ENCODE peak calls at places on chromosomes 6 and 20, in eight cellular contexts. D is GM20000, G is ovary, H is BJ, L is GM10248, U is hepatocyte, W is epithelial cell of esophagus, K is pancreas. C is an unnamed sample.

GRCh38 chr6:84074988-84075781 is 41.6 kb downstream of the MRAP2 start:
- DNase-seq in D (no peak), G (no peak), H (no peak), L (no peak), U (peak), W (peak), K (no peak), C (peak)

GRCh38 chr20:63745961-63746765 is 6.6 kb downstream of the SLC2A4RG start:
- DNase-seq in D (peak), G (peak), H (no peak), L (peak), U (peak), W (no peak), K (no peak), C (no peak)

GRCh38 chr20:45506927-45507820 is 8.2 kb downstream of the SPINT3 start:
- DNase-seq in D (no peak), G (no peak), H (no peak), L (no peak), U (no peak), W (peak), K (no peak), C (no peak)

GRCh38 chr6:50821431-50822077 is 2.9 kb downstream of the TFAP2B start:
- DNase-seq in D (no peak), G (no peak), H (no peak), L (no peak), U (no peak), W (no peak), K (no peak), C (no peak)

GRCh38 chr6:148848915-148849314 is 102.1 kb downstream of the UST start:
- DNase-seq in D (no peak), G (no peak), H (no peak), L (no peak), U (no peak), W (no peak), K (no peak), C (no peak)

GRCh38 chr20:13286052-13286451 is 65.0 kb downstream of the ISM1 start:
- DNase-seq in D (no peak), G (no peak), H (no peak), L (no peak), U (no peak), W (peak), K (no peak), C (no peak)

GRCh38 chr6:128519931-128520435 is 416 bp downstream of the PTPRK start:
- DNase-seq in D (peak), G (peak), H (no peak), L (peak), U (no peak), W (peak), K (no peak), C (no peak)

GRCh38 chr6:10384333-10384718 is 30.5 kb downstream of the TFAP2A start:
- DNase-seq in D (no peak), G (no peak), H (no peak), L (no peak), U (no peak), W (no peak), K (no peak), C (no peak)

GRCh38 chr6:36904851-36905393 is 19.2 kb downstream of the C6orf89 start:
- DNase-seq in D (no peak), G (no peak), H (no peak), L (no peak), U (no peak), W (no peak), K (no peak), C (no peak)

GRCh38 chr6:80186082-80186481 is 79.6 kb downstream of the BCKDHB start:
- DNase-seq in D (no peak), G (no peak), H (no peak), L (no peak), U (no peak), W (peak), K (no peak), C (no peak)

GRCh38 chr20:61954276-61955021 is 111.2 kb downstream of the TAF4 start:
- DNase-seq in D (no peak), G (peak), H (no peak), L (no peak), U (no peak), W (no peak), K (no peak), C (no peak)

GRCh38 chr6:63307581-63308246 is 12.1 kb downstream of the LGSN start:
- DNase-seq in D (peak), G (no peak), H (no peak), L (peak), U (peak), W (peak), K (no peak), C (peak)

GRCh38 chr6:157268835-157269234 is 54.5 kb downstream of the TMEM242 start:
- DNase-seq in D (no peak), G (peak), H (no peak), L (no peak), U (no peak), W (no peak), K (no peak), C (peak)

GRCh38 chr20:5024982-5025381 is 23.7 kb upstream of the SLC23A2 start:
- DNase-seq in D (no peak), G (no peak), H (no peak), L (no peak), U (no peak), W (no peak), K (no peak), C (no peak)

GRCh38 chr20:25532971-25533391 is 52.4 kb downstream of the NINL start:
- DNase-seq in D (no peak), G (no peak), H (no peak), L (no peak), U (no peak), W (no peak), K (no peak), C (peak)

GRCh38 chr6:169213814-169214520 is 39.7 kb downstream of the THBS2 start:
- DNase-seq in D (no peak), G (peak), H (no peak), L (no peak), U (no peak), W (no peak), K (no peak), C (no peak)

GRCh38 chr20:2817891-2818595 is 1.9 kb downstream of the TMEM239 start:
- DNase-seq in D (no peak), G (peak), H (no peak), L (no peak), U (no peak), W (no peak), K (no peak), C (peak)

GRCh38 chr6:106685833-106686232 is 56.5 kb downstream of the QRSL1 start:
- DNase-seq in D (no peak), G (no peak), H (no peak), L (no peak), U (no peak), W (peak), K (no peak), C (no peak)

GRCh38 chr6:96196633-96197032 is 180.9 kb downstream of the FUT9 start:
- DNase-seq in D (no peak), G (no peak), H (no peak), L (no peak), U (no peak), W (peak), K (no peak), C (no peak)

GRCh38 chr20:24866742-24867141 is 82.3 kb upstream of the CST7 start:
- DNase-seq in D (no peak), G (no peak), H (no peak), L (no peak), U (no peak), W (no peak), K (no peak), C (no peak)

GRCh38 chr6:75204222-75204958 is 1.5 kb downstream of the COL12A1 start:
- DNase-seq in D (peak), G (peak), H (peak), L (peak), U (peak), W (peak), K (peak), C (peak)

GRCh38 chr6:90216081-90216977 is 80.3 kb downstream of the BACH2 start:
- DNase-seq in D (peak), G (no peak), H (no peak), L (no peak), U (peak), W (no peak), K (no peak), C (peak)

GRCh38 chr20:732727-733126 is 35.6 kb downstream of the SLC52A3 start:
- DNase-seq in D (no peak), G (no peak), H (no peak), L (no peak), U (no peak), W (no peak), K (no peak), C (no peak)

GRCh38 chr6:148432405-148433195 is 90.0 kb downstream of the SASH1 start:
- DNase-seq in D (no peak), G (no peak), H (no peak), L (no peak), U (no peak), W (no peak), K (no peak), C (no peak)

GRCh38 chr20:32509639-32510066 is 75.5 kb downstream of the NOL4L start:
- DNase-seq in D (peak), G (no peak), H (peak), L (no peak), U (no peak), W (no peak), K (no peak), C (peak)

GRCh38 chr6:117463762-117464665 is 18.5 kb upstream of the DCBLD1 start:
- DNase-seq in D (no peak), G (no peak), H (no peak), L (no peak), U (peak), W (peak), K (no peak), C (peak)

GRCh38 chr6:169028343-169028742 is 225.3 kb downstream of the THBS2 start:
- DNase-seq in D (no peak), G (no peak), H (no peak), L (no peak), U (no peak), W (no peak), K (no peak), C (no peak)

DNA sequence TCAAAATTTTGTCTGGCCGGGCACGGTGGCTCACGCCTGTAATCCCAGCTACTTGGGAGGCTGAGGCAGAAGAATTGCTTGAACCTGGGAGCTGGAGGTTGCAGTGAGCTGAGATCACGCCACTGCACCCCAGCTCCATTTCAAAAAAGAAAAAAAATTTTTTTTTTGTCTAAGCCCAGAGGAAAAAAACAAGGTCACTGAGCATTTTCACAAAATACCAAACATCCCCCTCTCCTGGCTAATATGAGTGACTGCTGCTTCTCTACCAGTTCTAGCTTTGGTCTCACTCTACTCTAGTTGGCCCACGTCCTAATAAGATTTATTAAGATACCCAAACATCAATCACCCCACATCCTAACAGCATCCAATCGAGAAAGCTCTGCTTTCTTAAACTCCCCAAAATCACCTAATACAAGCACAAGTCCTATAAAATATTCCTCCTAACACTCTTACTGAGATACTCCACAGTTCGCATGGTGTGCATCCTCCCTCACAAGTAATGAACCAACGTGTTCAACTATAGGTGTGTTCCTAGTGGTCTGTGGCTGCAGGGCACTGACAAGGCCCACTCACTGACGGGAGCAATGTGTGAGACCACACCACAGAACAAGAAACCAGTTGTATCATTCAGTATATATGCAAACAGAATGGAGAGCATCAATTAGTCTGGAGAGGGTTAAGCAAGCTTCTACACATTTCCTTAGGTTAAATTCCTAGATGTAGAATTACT is 64.2 kb downstream of the FKBP5 start:
- DNase-seq in D (no peak), G (no peak), H (no peak), L (no peak), U (no peak), W (no peak), K (no peak), C (peak)
- TF ChIP-seq CTCF in D (no peak), G (no peak), H (peak), L (no peak), U (no peak), W (peak), K (no peak), C (peak)

GRCh38 chr20:50344232-50345071 is 153.8 kb downstream of the CEBPB start:
- DNase-seq in D (no peak), G (no peak), H (no peak), L (no peak), U (no peak), W (no peak), K (peak), C (no peak)
- TF ChIP-seq CTCF in D (no peak), G (no peak), H (no peak), L (no peak), U (no peak), W (peak), K (no peak), C (peak)

GRCh38 chr6:29016559-29017427 is 11.7 kb upstream of the ZNF311 start:
- DNase-seq in D (peak), G (peak), H (no peak), L (peak), U (peak), W (peak), K (peak), C (peak)

GRCh38 chr6:29017428-29017802 is 12.3 kb upstream of the ZNF311 start:
- DNase-seq in D (no peak), G (no peak), H (no peak), L (no peak), U (no peak), W (no peak), K (no peak), C (no peak)

GRCh38 chr6:29019629-29020028 is 14.5 kb upstream of the ZNF311 start:
- DNase-seq in D (no peak), G (no peak), H (no peak), L (no peak), U (no peak), W (no peak), K (no peak), C (no peak)

GRCh38 chr6:29011276-29011734 is 6.2 kb upstream of the ZNF311 start:
- DNase-seq in D (peak), G (peak), H (no peak), L (peak), U (peak), W (peak), K (no peak), C (peak)

DNA sequence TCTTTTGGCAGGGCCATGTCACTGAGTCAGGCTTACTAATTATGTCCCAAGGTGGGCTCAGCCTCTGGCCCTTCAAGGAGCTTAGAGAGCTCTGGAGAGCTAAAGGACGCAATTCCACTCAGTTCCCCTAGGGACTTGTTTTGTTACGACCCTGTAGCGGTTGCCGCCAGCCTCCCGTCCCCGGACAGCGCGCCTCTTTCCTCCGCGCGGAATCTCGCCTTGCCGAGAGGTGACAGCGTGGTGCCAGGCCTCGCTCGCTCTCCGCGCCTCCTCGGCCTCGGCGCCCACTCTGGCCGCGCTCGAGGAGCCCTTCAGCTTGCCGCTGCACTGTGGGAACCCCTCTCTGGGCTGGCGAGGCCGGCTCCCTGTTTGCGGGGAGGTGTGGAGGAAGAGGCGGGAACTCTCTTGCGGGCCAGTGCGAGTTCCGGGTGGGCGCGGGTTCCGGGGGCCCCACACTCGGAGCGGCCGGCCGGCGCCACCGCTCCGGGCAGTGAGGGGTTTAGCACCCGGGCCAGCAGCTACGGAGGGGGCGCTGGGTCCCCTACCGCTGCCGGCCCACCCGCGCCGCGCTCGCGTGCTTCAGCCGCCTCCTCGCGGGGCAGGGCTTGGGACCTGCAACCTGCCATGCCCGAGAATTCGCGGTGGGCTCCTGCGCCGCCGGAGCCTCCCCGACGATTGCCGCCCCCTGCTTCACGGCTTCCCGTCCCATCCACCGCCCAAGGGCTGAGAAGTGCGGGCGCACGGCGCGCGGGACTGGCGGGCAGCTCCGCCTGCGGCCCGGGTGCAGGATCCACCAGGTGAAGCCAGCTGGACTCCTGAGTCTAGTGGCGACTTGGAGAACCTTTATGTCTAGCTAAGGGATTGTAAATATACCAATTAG is 9.9 kb upstream of the ZNF311 start:
- DNase-seq in D (no peak), G (no peak), H (no peak), L (no peak), U (no peak), W (no peak), K (no peak), C (peak)
- TF ChIP-seq CTCF in D (no peak), G (no peak), H (peak), L (no peak), U (no peak), W (no peak), K (no peak), C (no peak)

GRCh38 chr20:38669688-38670087 is 54.6 kb upstream of the SLC32A1 start:
- DNase-seq in D (no peak), G (no peak), H (no peak), L (no peak), U (no peak), W (no peak), K (no peak), C (no peak)

GRCh38 chr20:38665094-38665493 is 59.2 kb upstream of the SLC32A1 start:
- DNase-seq in D (no peak), G (no peak), H (no peak), L (no peak), U (peak), W (no peak), K (no peak), C (no peak)

GRCh38 chr20:38664284-38664683 is 60.0 kb upstream of the SLC32A1 start:
- DNase-seq in D (no peak), G (no peak), H (no peak), L (no peak), U (no peak), W (no peak), K (no peak), C (no peak)

GRCh38 chr20:38665886-38666285 is 58.4 kb upstream of the SLC32A1 start:
- DNase-seq in D (no peak), G (no peak), H (no peak), L (no peak), U (no peak), W (no peak), K (no peak), C (no peak)

DNA sequence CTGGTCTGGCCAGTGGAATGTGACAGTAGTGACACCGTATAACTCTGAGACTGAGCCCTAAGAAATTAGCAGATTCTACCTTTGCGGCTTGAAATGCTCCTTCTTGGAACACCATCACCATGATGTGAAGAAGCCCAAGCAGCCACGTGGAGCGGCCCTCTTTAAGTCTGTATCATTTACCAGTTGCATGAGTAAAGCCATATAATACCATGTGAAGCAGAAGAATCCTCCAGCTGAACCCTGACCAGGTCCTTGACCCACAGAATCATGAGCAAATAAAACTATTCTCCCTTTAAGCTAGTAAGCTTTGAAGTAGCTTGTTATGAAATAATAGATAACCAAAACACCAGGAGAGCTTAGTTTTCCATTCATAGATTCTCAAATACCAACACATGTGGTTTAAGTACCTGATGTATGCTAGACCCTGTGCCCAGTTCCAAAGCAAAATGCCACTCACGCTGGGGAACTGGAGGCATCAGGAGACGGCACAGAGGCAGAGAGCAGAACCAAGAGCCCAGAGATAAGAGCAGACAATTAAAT is 56.8 kb upstream of the SLC32A1 start:
- DNase-seq in D (no peak), G (no peak), H (no peak), L (no peak), U (no peak), W (no peak), K (no peak), C (no peak)
- TF ChIP-seq CTCF in D (no peak), G (no peak), H (no peak), L (no peak), U (no peak), W (no peak), K (no peak), C (no peak)

C was measured in fibroblast of mammary gland.